ENCODE peak calls at places on chromosomes 12 and 14, in ten cellular contexts. One of them, this sample, is unnamed.

GRCh38 chr14:99737451-99737951 is 53.4 kb downstream of the CYP46A1 start:
- DNase-seq in lung microvascular endothelial cell: peak
- DNase-seq in GDM1: no peak
- DNase-seq in activated T-cell treated with anti-CD3 and anti-CD28 coated beads for 1 hour: no peak
- DNase-seq in ecto neural progenitor cell: no peak
- DNase-seq in lung: peak
- DNase-seq in CD14-positive monocyte: no peak
- DNase-seq in HCEC 1CT: peak
- DNase-seq in CD8-positive, alpha-beta T cell: no peak
- DNase-seq in H7: no peak
- DNase-seq in this sample: no peak

GRCh38 chr12:12810507-12811143 is 2.5 kb upstream of the DDX47 start:
- DNase-seq in activated T-cell treated with anti-CD3 and anti-CD28 coated beads for 1 hour: no peak
- DNase-seq in CD8-positive, alpha-beta T cell: no peak
- DNase-seq in CD14-positive monocyte: no peak
- DNase-seq in lung: no peak
- DNase-seq in ecto neural progenitor cell: no peak
- DNase-seq in HCEC 1CT: no peak
- DNase-seq in H7: no peak
- DNase-seq in GDM1: no peak
- DNase-seq in lung microvascular endothelial cell: no peak
- DNase-seq in this sample: no peak

GRCh38 chr12:76830456-76830855 is 48.4 kb downstream of the CSRP2 start:
- DNase-seq in H7: no peak
- DNase-seq in lung microvascular endothelial cell: no peak
- DNase-seq in HCEC 1CT: no peak
- DNase-seq in activated T-cell treated with anti-CD3 and anti-CD28 coated beads for 1 hour: no peak
- DNase-seq in CD8-positive, alpha-beta T cell: no peak
- DNase-seq in lung: no peak
- DNase-seq in CD14-positive monocyte: no peak
- DNase-seq in GDM1: no peak
- DNase-seq in ecto neural progenitor cell: no peak
- DNase-seq in this sample: no peak

GRCh38 chr14:79161576-79161975 is 991.4 kb downstream of the NRXN3 start:
- DNase-seq in CD14-positive monocyte: no peak
- DNase-seq in H7: peak
- DNase-seq in activated T-cell treated with anti-CD3 and anti-CD28 coated beads for 1 hour: no peak
- DNase-seq in CD8-positive, alpha-beta T cell: no peak
- DNase-seq in ecto neural progenitor cell: peak
- DNase-seq in GDM1: no peak
- DNase-seq in lung: no peak
- DNase-seq in lung microvascular endothelial cell: peak
- DNase-seq in HCEC 1CT: peak
- DNase-seq in this sample: no peak

GRCh38 chr14:93044601-93045000 is 71.1 kb downstream of the ITPK1 start:
- DNase-seq in activated T-cell treated with anti-CD3 and anti-CD28 coated beads for 1 hour: no peak
- DNase-seq in lung microvascular endothelial cell: no peak
- DNase-seq in H7: no peak
- DNase-seq in CD14-positive monocyte: peak
- DNase-seq in HCEC 1CT: no peak
- DNase-seq in CD8-positive, alpha-beta T cell: no peak
- DNase-seq in GDM1: peak
- DNase-seq in ecto neural progenitor cell: no peak
- DNase-seq in lung: no peak
- DNase-seq in this sample: no peak

GRCh38 chr12:20309504-20310148 is 58.7 kb upstream of the PDE3A start:
- DNase-seq in lung: no peak
- DNase-seq in CD8-positive, alpha-beta T cell: no peak
- DNase-seq in lung microvascular endothelial cell: no peak
- DNase-seq in CD14-positive monocyte: no peak
- DNase-seq in activated T-cell treated with anti-CD3 and anti-CD28 coated beads for 1 hour: no peak
- DNase-seq in GDM1: no peak
- DNase-seq in ecto neural progenitor cell: no peak
- DNase-seq in H7: no peak
- DNase-seq in HCEC 1CT: no peak
- DNase-seq in this sample: no peak

GRCh38 chr12:104354167-104354867 is 50.8 kb downstream of the EID3 start:
- DNase-seq in activated T-cell treated with anti-CD3 and anti-CD28 coated beads for 1 hour: no peak
- DNase-seq in lung microvascular endothelial cell: no peak
- DNase-seq in GDM1: no peak
- DNase-seq in lung: no peak
- DNase-seq in ecto neural progenitor cell: no peak
- DNase-seq in CD8-positive, alpha-beta T cell: no peak
- DNase-seq in H7: no peak
- DNase-seq in CD14-positive monocyte: no peak
- DNase-seq in HCEC 1CT: no peak
- DNase-seq in this sample: no peak

GRCh38 chr12:6666211-6666610 is 3.3 kb upstream of the ING4 start:
- DNase-seq in ecto neural progenitor cell: no peak
- DNase-seq in GDM1: no peak
- DNase-seq in activated T-cell treated with anti-CD3 and anti-CD28 coated beads for 1 hour: no peak
- DNase-seq in lung: no peak
- DNase-seq in lung microvascular endothelial cell: no peak
- DNase-seq in HCEC 1CT: no peak
- DNase-seq in CD14-positive monocyte: no peak
- DNase-seq in H7: no peak
- DNase-seq in CD8-positive, alpha-beta T cell: no peak
- DNase-seq in this sample: no peak

GRCh38 chr14:61512508-61512907 is 182.8 kb upstream of the HIF1A start:
- DNase-seq in CD14-positive monocyte: no peak
- DNase-seq in lung microvascular endothelial cell: no peak
- DNase-seq in lung: no peak
- DNase-seq in GDM1: no peak
- DNase-seq in ecto neural progenitor cell: no peak
- DNase-seq in H7: no peak
- DNase-seq in activated T-cell treated with anti-CD3 and anti-CD28 coated beads for 1 hour: no peak
- DNase-seq in CD8-positive, alpha-beta T cell: no peak
- DNase-seq in HCEC 1CT: peak
- DNase-seq in this sample: no peak

GRCh38 chr12:121026274-121027045 is 10.2 kb upstream of the C12orf43 start:
- DNase-seq in lung microvascular endothelial cell: no peak
- DNase-seq in HCEC 1CT: no peak
- DNase-seq in ecto neural progenitor cell: no peak
- DNase-seq in CD14-positive monocyte: no peak
- DNase-seq in activated T-cell treated with anti-CD3 and anti-CD28 coated beads for 1 hour: no peak
- DNase-seq in GDM1: no peak
- DNase-seq in H7: peak
- DNase-seq in lung: no peak
- DNase-seq in CD8-positive, alpha-beta T cell: no peak
- DNase-seq in this sample: no peak